ENCODE peak calls at places on chromosome 16, in five cellular contexts. F is brain microvascular endothelial cell, K is RWPE1, X is fibroblast of lung, C is tibial artery. Y is an unnamed sample.

GRCh38 chr16:76748698-76749097 is 442.3 kb upstream of the MON1B start:
- DNase-seq in K (no peak), C (no peak), X (no peak), F (no peak), Y (no peak)

GRCh38 chr16:65409505-65409904 is 287.6 kb upstream of the CDH11 start:
- DNase-seq in X (peak; percentile 62), K (peak; percentile 11), F (no peak), C (no peak), Y (no peak)

GRCh38 chr16:29958756-29959155 is 3.1 kb upstream of the TMEM219 start:
- DNase-seq in F (no peak), X (no peak), C (peak; percentile 24), K (no peak), Y (no peak)

GRCh38 chr16:35102780-35103403 is 1643.5 kb downstream of the TP53TG3F start:
- DNase-seq in C (no peak), X (no peak), F (no peak), K (no peak), Y (no peak)

GRCh38 chr16:78563905-78564304 is 464.5 kb downstream of the WWOX start:
- DNase-seq in X (peak; percentile 4), C (no peak), K (peak; percentile 15), F (no peak), Y (peak; percentile 81)

GRCh38 chr16:67150833-67151396 is at the start of gene B3GNT9:
- DNase-seq in X (peak; percentile 77), K (peak; percentile 65), F (peak; percentile 43), C (peak; percentile 91), Y (no peak)

GRCh38 chr16:15811778-15812750 is 44.8 kb downstream of the MYH11 start:
- DNase-seq in X (peak; percentile 94), K (peak; percentile 54), F (peak; percentile 91), C (peak; percentile 86), Y (peak; percentile 54)

GRCh38 chr16:11354733-11355574 is 9.7 kb downstream of the RMI2 start:
- DNase-seq in X (peak; percentile 67), C (no peak), K (no peak), F (no peak), Y (no peak)

GRCh38 chr16:1940273-1941161 is 2.5 kb downstream of the MSRB1 start:
- DNase-seq in F (no peak), K (no peak), X (no peak), C (no peak), Y (no peak)

GRCh38 chr16:4488486-4488967 is 12.3 kb downstream of the HMOX2 start:
- DNase-seq in K (no peak), C (no peak), X (peak; percentile 37), F (no peak), Y (no peak)

GRCh38 chr16:90077757-90078593 is 844 bp upstream of the PRDM7 start:
- DNase-seq in F (no peak), K (no peak), C (no peak), X (peak; percentile 42), Y (no peak)

GRCh38 chr16:85017603-85018002 is 6.3 kb upstream of the ZDHHC7 start:
- DNase-seq in K (no peak), F (no peak), C (no peak), X (no peak), Y (no peak)

GRCh38 chr16:85015481-85016177 is 4.3 kb upstream of the ZDHHC7 start:
- DNase-seq in F (no peak), K (no peak), C (no peak), X (no peak), Y (no peak)

GRCh38 chr16:85017151-85017550 is 5.8 kb upstream of the ZDHHC7 start:
- DNase-seq in X (peak; percentile 72), F (peak; percentile 50), K (no peak), C (no peak), Y (no peak)

GRCh38 chr16:85018529-85019236 is 7.3 kb upstream of the ZDHHC7 start:
- DNase-seq in C (no peak), X (no peak), K (no peak), F (no peak), Y (no peak)

DNA sequence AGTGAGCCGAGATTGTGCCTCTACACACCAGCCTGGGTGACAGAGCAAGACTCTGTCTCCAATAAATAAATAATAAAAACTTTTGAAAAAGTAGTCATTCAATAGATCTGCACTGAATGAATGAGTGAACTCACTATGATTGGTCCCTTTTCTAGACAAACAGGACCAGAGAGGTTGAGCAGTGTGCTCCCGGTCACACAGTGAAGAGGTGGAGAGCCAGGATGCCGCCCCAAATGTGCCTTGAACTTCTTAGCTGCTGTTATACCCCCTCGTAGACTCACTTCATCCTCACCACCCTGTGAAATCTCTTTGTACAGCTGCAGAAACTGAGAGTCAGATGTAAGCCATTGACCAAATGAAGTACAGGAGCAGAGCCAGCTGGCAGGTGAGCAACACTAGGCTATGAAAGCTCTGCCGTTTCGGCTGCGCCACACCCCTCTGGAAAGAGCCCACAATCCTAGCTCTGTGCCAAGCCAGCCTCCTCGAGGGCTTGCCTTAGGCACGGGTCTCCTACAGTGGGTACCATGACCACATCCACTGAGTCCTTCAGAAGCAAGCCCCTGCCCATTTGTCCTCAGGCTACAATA is 7.8 kb upstream of the KIAA0513 start:
- DNase-seq in X (no peak), C (no peak), F (no peak), K (no peak), Y (no peak)
- H3K27ac ChIP-seq in X (no peak overlapping the region), C (no peak overlapping the region), F (no peak overlapping the region), K (peak overlapping the region; percentile 14), Y (no peak overlapping the region)

DNA sequence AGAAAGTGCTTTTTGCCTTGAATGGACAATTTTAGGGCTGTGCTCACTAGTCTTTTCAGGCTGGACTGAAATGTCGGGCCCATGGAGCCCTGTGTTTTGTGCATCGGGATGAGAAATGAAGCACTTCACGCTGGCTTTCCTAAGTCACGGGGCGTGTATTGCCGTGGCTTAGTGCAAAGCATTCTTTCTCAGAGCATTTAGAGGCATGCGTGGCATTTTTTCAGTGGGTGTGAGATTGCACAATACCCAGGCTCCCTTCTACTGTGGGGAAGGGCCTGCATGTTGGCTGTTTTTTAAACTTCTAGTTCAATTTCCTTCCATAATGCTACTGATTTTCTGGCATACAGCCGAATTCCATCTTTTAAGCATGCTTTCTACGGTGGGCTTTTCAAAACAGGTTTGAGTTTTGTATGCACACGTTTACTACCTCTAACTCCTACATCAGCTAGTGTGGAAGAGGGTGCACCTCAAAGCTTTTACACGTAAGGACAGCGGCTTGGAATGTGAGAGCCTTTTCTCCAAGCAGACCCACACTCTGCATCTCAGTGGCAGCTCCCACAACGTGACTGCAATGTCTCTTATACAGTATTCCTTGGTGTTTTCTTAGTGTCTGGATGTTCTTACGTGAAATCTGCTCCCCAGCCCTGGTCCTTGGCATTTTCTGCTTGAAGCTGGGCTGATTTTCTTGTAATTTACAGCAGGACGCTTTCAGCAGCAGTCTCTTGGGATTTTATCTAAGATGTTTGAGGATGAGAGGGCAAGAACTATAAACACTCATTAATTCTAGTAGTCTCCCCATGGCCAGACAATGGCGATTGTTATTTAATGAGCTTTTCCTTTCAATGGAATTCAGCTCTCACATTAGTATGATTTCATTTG is 12.3 kb upstream of the POLR3E start:
- DNase-seq in X (peak; percentile 70), C (no peak), K (no peak), F (peak; percentile 14), Y (no peak)
- H3K27ac ChIP-seq in X (no peak overlapping the region), C (no peak overlapping the region), K (no peak overlapping the region), F (no peak overlapping the region), Y (no peak overlapping the region)

GRCh38 chr16:56267888-56268287 is 76.6 kb downstream of the GNAO1 start:
- DNase-seq in C (peak; percentile 1), F (no peak), K (no peak), X (no peak), Y (no peak)
- H3K27ac ChIP-seq in C (peak overlapping the region; percentile 79), F (no peak overlapping the region), K (no peak overlapping the region), X (no peak overlapping the region), Y (no peak overlapping the region)

DNA sequence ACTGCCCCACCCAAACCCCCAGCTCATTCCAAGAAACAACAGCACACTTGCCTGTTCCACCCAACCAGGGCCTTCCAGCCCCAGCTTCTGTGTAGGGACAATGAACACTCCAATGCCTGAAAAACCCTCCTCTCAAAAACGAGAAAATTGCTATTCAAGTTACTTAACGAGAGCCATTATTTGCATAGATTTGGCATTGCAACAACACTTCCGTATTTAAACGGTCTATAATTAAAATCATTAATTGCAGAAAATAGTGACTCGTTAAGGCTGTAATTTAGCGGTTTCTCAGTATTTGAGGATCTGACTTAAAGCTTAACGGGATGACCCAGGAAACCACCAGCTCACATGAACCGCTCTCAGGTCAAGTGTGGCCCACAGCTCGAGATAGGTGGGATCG is 147.1 kb downstream of the C16orf78 start:
- DNase-seq in K (no peak), F (no peak), C (no peak), X (no peak), Y (no peak)
- H3K27ac ChIP-seq in K (no peak overlapping the region), F (no peak overlapping the region), C (no peak overlapping the region), X (no peak overlapping the region), Y (no peak overlapping the region)

GRCh38 chr16:55667753-55668152 is 12.0 kb downstream of the SLC6A2 start:
- DNase-seq in K (no peak), F (no peak), X (no peak), C (no peak), Y (no peak)

GRCh38 chr16:55665511-55665910 is 9.7 kb downstream of the SLC6A2 start:
- DNase-seq in C (no peak), F (no peak), X (no peak), K (no peak), Y (no peak)

GRCh38 chr16:55671206-55671973 is 15.6 kb downstream of the SLC6A2 start:
- DNase-seq in C (peak; percentile 37), K (no peak), F (no peak), X (no peak), Y (no peak)

GRCh38 chr16:55666012-55666411 is 10.2 kb downstream of the SLC6A2 start:
- DNase-seq in K (no peak), F (no peak), C (no peak), X (no peak), Y (no peak)

DNA sequence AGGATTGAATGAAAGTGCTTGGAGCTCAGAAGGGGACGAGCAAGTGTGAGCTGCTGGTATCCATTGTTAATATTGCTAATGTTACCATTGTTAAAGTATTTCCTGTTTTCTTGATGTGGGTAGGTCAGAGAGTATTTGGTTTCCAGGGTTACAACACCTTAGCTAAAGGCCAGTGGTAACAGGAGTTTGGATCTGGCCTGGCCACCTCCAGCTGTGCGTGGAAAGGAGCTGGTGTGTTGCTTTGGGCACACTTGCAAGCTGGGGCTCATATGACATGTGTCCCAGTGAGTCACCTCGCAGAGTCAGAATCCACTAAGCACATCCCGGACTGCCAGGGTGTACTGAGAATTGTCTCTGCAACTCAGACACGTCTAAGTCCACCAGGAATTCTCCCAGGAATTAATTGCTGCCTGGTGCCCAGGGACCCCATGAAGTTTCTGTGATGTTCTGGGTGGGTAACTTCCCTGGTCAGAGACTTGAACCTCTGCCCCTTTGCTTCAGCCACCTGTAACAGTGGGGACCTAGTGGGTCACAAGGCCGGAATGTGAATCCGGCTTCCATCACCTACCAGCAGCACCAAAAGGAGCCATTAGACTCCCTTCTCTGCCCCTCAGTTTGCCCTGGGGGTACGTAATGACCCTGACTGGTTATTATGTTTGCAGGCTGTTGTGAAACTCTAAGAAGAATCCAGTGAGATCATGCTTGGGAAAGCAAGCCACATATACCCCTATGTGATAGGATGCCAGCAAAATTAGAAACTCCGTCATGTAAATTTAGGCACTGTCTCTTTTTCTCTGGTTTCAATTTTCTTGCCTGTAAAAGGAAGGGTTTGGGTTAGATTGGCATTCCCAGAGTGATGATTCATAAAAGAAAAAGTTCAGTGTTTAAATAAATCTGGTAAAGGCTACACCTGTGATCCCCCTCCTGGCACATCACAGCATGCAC is 12.8 kb downstream of the SLC6A2 start:
- DNase-seq in K (peak; percentile 73), C (no peak), F (peak; percentile 10), X (peak; percentile 15), Y (peak; percentile 86)
- H3K27ac ChIP-seq in K (peak overlapping the region; percentile 96), C (no peak overlapping the region), F (no peak overlapping the region), X (no peak overlapping the region), Y (peak overlapping the region; percentile 58)

GRCh38 chr16:13021996-13022395 is 120.6 kb downstream of the SHISA9 start:
- DNase-seq in C (no peak), K (no peak), F (no peak), X (no peak), Y (no peak)
- H3K27ac ChIP-seq in C (no peak overlapping the region), K (peak overlapping the region; percentile 70), F (no peak overlapping the region), X (no peak overlapping the region), Y (no peak overlapping the region)